ENCODE peak calls at places on chromosomes 7 and 10, in four cellular contexts. U is neuronal stem cell, Y is MM.1S, O is mesenchymal stem cell. T is an unnamed sample.

GRCh38 chr10:114151486-114151885 is 22.5 kb downstream of the CCDC186 start:
- DNase-seq in O (peak; percentile 63), U (no peak), Y (no peak), T (no peak)

GRCh38 chr7:6479067-6479466 is 31.3 kb upstream of the DAGLB start:
- DNase-seq in Y (no peak), O (no peak), U (no peak), T (no peak)

GRCh38 chr10:21500578-21500910 is 24.9 kb downstream of the SKIDA1 start:
- DNase-seq in U (no peak), Y (no peak), O (no peak), T (peak; percentile 91)

GRCh38 chr7:98755138-98755898 is 114.5 kb downstream of the TMEM130 start:
- DNase-seq in U (no peak), Y (no peak), O (no peak), T (peak; percentile 77)

GRCh38 chr10:88117227-88117626 is 253.8 kb downstream of the PTEN start:
- DNase-seq in O (no peak), Y (no peak), U (no peak), T (no peak)

GRCh38 chr10:57986422-57986821 is 281.3 kb downstream of the IPMK start:
- DNase-seq in U (no peak), Y (no peak), O (no peak), T (no peak)

GRCh38 chr10:132985546-132985900 is 43.2 kb upstream of the CFAP46 start:
- DNase-seq in Y (no peak), U (no peak), O (no peak), T (no peak)

GRCh38 chr7:80135306-80136104 is 874 bp downstream of the GNAI1 start:
- DNase-seq in Y (peak; percentile 68), U (peak; percentile 29), O (no peak), T (peak; percentile 69)

GRCh38 chr10:47384148-47384921 is at the start of gene ZNF488:
- DNase-seq in O (peak; percentile 82), Y (peak; percentile 87), U (peak; percentile 59), T (peak; percentile 95)

GRCh38 chr7:111561659-111561908 is 708 bp downstream of the IMMP2L start:
- DNase-seq in U (no peak), O (no peak), Y (no peak), T (no peak)

GRCh38 chr10:80122746-80123145 is 9.8 kb upstream of the PLAC9 start:
- DNase-seq in Y (no peak), O (no peak), U (no peak), T (no peak)

GRCh38 chr7:38909870-38910269 is 879 bp upstream of the VPS41 start:
- DNase-seq in U (no peak), Y (no peak), O (no peak), T (no peak)

GRCh38 chr7:927031-927671 is 27.3 kb downstream of the ADAP1 start:
- DNase-seq in O (peak; percentile 17), Y (no peak), U (no peak), T (no peak)
- H3K9ac ChIP-seq in O (no peak overlapping the region), Y (no peak overlapping the region), U (no peak overlapping the region), T (no peak overlapping the region)

GRCh38 chr10:70295946-70296345 is 12.1 kb upstream of the NPFFR1 start:
- DNase-seq in U (no peak), Y (no peak), O (no peak), T (no peak)
- H3K9ac ChIP-seq in U (no peak overlapping the region), Y (no peak overlapping the region), O (peak overlapping the region; percentile 53), T (no peak overlapping the region)

DNA sequence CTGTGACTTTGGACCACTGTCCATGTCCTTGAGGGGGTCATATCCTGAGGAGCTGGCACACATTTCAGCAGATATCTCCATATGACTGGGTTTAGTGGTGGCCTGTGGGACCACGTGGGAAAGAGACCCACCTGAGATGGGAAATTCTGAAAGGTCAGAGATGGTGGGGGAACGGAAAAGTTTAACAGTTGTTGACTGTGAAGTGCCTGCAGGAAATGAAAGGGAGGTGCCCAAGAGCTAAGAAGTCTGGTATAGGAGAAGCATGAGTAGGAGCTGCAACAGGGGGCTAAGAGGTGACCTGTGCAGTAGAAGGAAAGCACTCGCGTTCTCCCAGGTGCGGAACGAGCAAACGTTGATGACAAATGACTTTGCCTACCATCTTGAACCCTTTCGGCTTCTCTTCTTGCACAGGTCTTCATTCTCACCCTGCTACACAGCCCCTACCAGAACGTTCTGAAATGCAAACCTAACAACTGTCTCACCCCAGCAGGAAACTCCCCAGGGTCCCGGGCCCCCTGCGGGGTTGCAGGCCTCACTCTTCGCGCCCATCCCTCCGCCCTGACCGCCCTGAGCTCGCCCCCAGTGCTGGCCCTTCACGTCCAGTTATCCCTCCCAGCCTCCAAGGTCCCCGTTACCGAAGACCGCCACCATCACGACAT is 9.8 kb upstream of the FXYD4 start:
- DNase-seq in Y (no peak), U (no peak), O (no peak), T (no peak)
- H3K9ac ChIP-seq in Y (peak overlapping the region; percentile 60), U (peak overlapping the region; percentile 73), O (peak overlapping the region; percentile 87), T (no peak overlapping the region)

GRCh38 chr10:28812384-28813372 is 135.4 kb downstream of the BAMBI start:
- DNase-seq in Y (no peak), O (no peak), U (no peak), T (no peak)
- H3K9ac ChIP-seq in Y (no peak overlapping the region), O (no peak overlapping the region), U (no peak overlapping the region), T (no peak overlapping the region)

GRCh38 chr7:87217983-87218653 is 1.4 kb downstream of the TMEM243 start:
- DNase-seq in O (no peak), Y (no peak), U (no peak), T (no peak)
- H3K9ac ChIP-seq in O (peak overlapping the region; percentile 92), Y (peak overlapping the region; percentile 92), U (no peak overlapping the region), T (no peak overlapping the region)

GRCh38 chr10:43844236-43844635 is 195.6 kb upstream of the ZNF32 start:
- DNase-seq in U (no peak), Y (no peak), O (no peak), T (no peak)

GRCh38 chr10:43843331-43844101 is 194.8 kb upstream of the ZNF32 start:
- DNase-seq in O (peak; percentile 89), Y (no peak), U (no peak), T (no peak)

GRCh38 chr10:43845121-43845520 is 196.4 kb upstream of the ZNF32 start:
- DNase-seq in U (no peak), Y (no peak), O (no peak), T (no peak)

GRCh38 chr10:43846968-43847367 is 198.3 kb upstream of the ZNF32 start:
- DNase-seq in O (no peak), U (no peak), Y (no peak), T (no peak)

GRCh38 chr10:43846187-43846680 is 197.6 kb upstream of the ZNF32 start:
- DNase-seq in U (no peak), O (peak; percentile 63), Y (no peak), T (peak; percentile 50)
- H3K9ac ChIP-seq in U (no peak overlapping the region), O (no peak overlapping the region), Y (no peak overlapping the region), T (no peak overlapping the region)

DNA sequence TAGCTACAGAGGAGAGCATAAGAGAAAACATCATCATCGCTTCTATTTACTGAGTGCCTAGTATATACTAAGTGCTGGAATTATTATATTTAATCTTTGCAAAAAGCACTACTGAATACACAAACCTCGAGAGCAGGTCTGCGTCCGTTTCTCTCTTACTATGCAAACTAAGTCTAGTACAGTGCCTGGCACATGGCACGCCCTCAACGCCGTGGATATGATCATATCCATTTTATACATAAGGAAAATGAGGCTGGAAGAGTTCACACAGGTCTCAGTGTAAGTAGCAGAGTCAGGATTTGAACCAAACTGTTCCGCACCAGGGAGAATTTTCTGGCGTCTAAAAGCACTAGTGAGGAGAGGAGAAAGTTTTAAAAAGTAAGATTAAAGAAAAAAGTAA is 17.6 kb downstream of the MXI1 start:
- DNase-seq in U (no peak), Y (no peak), O (no peak), T (no peak)
- H3K9ac ChIP-seq in U (no peak overlapping the region), Y (no peak overlapping the region), O (peak overlapping the region; percentile 70), T (peak overlapping the region; percentile 89)

DNA sequence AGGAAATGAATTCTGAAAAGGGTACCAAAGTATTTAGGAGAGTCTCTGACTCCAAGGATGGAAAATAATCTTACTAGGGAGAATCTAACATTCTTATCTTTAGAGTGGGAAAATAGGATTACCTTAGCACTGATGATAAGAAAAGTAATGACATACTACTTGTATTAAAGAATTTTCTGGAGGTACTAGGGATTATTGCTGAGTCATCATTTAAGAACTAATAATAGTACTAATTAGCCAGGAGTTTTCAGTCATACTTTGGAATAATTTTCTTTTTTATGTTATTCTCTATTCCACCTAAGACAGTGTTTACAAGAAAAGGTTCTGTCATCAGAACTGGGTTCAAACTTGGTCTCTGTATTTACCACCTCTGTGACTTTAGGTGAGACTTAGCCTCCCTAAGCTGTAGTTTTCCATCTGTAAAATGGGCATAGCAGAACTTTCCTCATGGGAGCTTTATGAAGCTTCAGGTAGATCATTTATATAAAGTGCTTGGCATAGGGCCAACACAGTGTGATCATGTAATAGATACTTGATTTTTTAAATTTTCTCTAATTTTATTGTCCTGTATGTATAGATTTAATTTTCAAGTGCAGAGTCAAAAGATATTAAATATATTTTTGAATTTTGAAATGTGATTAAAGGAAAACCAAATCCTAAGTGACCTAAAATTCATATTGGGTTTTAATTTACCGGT is 20.4 kb downstream of the ITGB8 start:
- DNase-seq in O (no peak), U (no peak), Y (no peak), T (no peak)
- H3K9ac ChIP-seq in O (peak overlapping the region; percentile 57), U (no peak overlapping the region), Y (no peak overlapping the region), T (no peak overlapping the region)

DNA sequence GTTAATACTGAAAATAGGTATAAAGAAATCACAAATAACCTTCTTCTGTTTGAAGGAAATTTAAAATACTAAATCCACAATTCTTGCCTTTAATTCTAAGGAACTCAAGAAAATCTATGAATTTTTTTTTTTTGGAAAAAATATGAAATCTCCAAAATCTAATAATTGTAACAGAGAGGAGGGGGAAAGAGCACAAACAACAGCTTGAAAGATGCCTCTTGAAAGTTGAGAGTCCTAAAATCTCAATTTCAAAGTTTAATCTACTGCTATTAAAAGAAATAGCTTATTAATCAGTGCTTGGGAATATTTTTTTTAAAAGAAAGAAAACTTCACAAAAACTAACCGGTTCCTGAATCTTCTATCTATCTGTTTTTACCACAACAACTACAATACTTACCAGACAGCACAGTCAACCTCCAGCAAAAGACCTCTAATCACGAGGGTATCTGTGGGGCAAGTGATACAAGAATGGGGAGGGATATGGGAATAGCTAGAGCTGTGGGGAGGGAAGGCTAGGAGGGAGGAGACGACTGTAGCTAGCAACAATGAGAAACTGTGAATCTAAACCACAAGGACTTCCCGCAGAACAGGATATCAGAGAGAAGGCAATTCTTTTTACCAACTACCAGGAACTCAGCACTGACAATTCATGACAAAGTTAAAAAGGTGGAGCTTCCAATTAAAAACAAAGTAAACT is at the start of gene USP54:
- DNase-seq in Y (no peak), U (peak; percentile 48), O (peak; percentile 83), T (peak; percentile 81)
- H3K9ac ChIP-seq in Y (no peak within 1 kb of the TSS), U (no peak within 1 kb of the TSS), O (peak within 1 kb of the TSS; percentile 50), T (peak within 1 kb of the TSS; percentile 94)